ENCODE peak calls at places on chromosome 19, in eight cellular contexts. One of them, this sample, is unnamed.

GRCh38 chr19:53103903-53104203 is 631 bp upstream of the ZNF160 start:
- DNase-seq in nephron progenitor cell: no peak
- DNase-seq in stimulated activated effector memory CD8-positive, alpha-beta T cell treated with anti-CD3 and anti-CD28 coated beads, Interleukin-12 subunit alpha, Interleukin-12 subunit beta, amount 100 ng/mL, for 72 hours: no peak
- DNase-seq in WERI-Rb-1: no peak
- DNase-seq in HTR-8/SVneo: no peak
- DNase-seq in neural progenitor cell: no peak
- DNase-seq in activated T-cell treated with anti-CD3 and anti-CD28 coated beads for 24 hours: no peak
- DNase-seq in activated gamma-delta T cell treated with anti-CD3 and anti-CD28 coated beads, Interleukin-2, amount 50 U/mL, for 16 hours: no peak
- DNase-seq in this sample: no peak

GRCh38 chr19:2533686-2534085 is 57.8 kb downstream of the GADD45B start:
- DNase-seq in nephron progenitor cell: no peak
- DNase-seq in stimulated activated effector memory CD8-positive, alpha-beta T cell treated with anti-CD3 and anti-CD28 coated beads, Interleukin-12 subunit alpha, Interleukin-12 subunit beta, amount 100 ng/mL, for 72 hours: no peak
- DNase-seq in WERI-Rb-1: no peak
- DNase-seq in HTR-8/SVneo: no peak
- DNase-seq in neural progenitor cell: no peak
- DNase-seq in activated T-cell treated with anti-CD3 and anti-CD28 coated beads for 24 hours: no peak
- DNase-seq in activated gamma-delta T cell treated with anti-CD3 and anti-CD28 coated beads, Interleukin-2, amount 50 U/mL, for 16 hours: no peak
- DNase-seq in this sample: no peak

GRCh38 chr19:49331616-49332055 is 3.6 kb upstream of the CD37 start:
- DNase-seq in nephron progenitor cell: no peak
- DNase-seq in stimulated activated effector memory CD8-positive, alpha-beta T cell treated with anti-CD3 and anti-CD28 coated beads, Interleukin-12 subunit alpha, Interleukin-12 subunit beta, amount 100 ng/mL, for 72 hours: no peak
- DNase-seq in WERI-Rb-1: peak; percentile 63
- DNase-seq in HTR-8/SVneo: peak; percentile 38
- DNase-seq in neural progenitor cell: peak; percentile 64
- DNase-seq in activated T-cell treated with anti-CD3 and anti-CD28 coated beads for 24 hours: peak; percentile 63
- DNase-seq in activated gamma-delta T cell treated with anti-CD3 and anti-CD28 coated beads, Interleukin-2, amount 50 U/mL, for 16 hours: no peak
- DNase-seq in this sample: no peak

GRCh38 chr19:58034476-58034790 is 608 bp downstream of the ZSCAN1 start:
- DNase-seq in nephron progenitor cell: no peak
- DNase-seq in stimulated activated effector memory CD8-positive, alpha-beta T cell treated with anti-CD3 and anti-CD28 coated beads, Interleukin-12 subunit alpha, Interleukin-12 subunit beta, amount 100 ng/mL, for 72 hours: no peak
- DNase-seq in WERI-Rb-1: peak; percentile 35
- DNase-seq in HTR-8/SVneo: no peak
- DNase-seq in neural progenitor cell: peak; percentile 51
- DNase-seq in activated T-cell treated with anti-CD3 and anti-CD28 coated beads for 24 hours: no peak
- DNase-seq in activated gamma-delta T cell treated with anti-CD3 and anti-CD28 coated beads, Interleukin-2, amount 50 U/mL, for 16 hours: no peak
- DNase-seq in this sample: no peak

GRCh38 chr19:20478936-20479335 is 86.6 kb downstream of the ZNF737 start:
- DNase-seq in nephron progenitor cell: no peak
- DNase-seq in stimulated activated effector memory CD8-positive, alpha-beta T cell treated with anti-CD3 and anti-CD28 coated beads, Interleukin-12 subunit alpha, Interleukin-12 subunit beta, amount 100 ng/mL, for 72 hours: no peak
- DNase-seq in WERI-Rb-1: no peak
- DNase-seq in HTR-8/SVneo: no peak
- DNase-seq in neural progenitor cell: no peak
- DNase-seq in activated T-cell treated with anti-CD3 and anti-CD28 coated beads for 24 hours: no peak
- DNase-seq in activated gamma-delta T cell treated with anti-CD3 and anti-CD28 coated beads, Interleukin-2, amount 50 U/mL, for 16 hours: no peak
- DNase-seq in this sample: no peak

GRCh38 chr19:38375098-38375493 is 725 bp downstream of the PSMD8 start:
- DNase-seq in nephron progenitor cell: no peak
- DNase-seq in stimulated activated effector memory CD8-positive, alpha-beta T cell treated with anti-CD3 and anti-CD28 coated beads, Interleukin-12 subunit alpha, Interleukin-12 subunit beta, amount 100 ng/mL, for 72 hours: no peak
- DNase-seq in WERI-Rb-1: no peak
- DNase-seq in HTR-8/SVneo: no peak
- DNase-seq in neural progenitor cell: no peak
- DNase-seq in activated T-cell treated with anti-CD3 and anti-CD28 coated beads for 24 hours: no peak
- DNase-seq in activated gamma-delta T cell treated with anti-CD3 and anti-CD28 coated beads, Interleukin-2, amount 50 U/mL, for 16 hours: no peak
- DNase-seq in this sample: no peak

GRCh38 chr19:56678205-56678604 is 6.6 kb upstream of the ZNF835 start:
- DNase-seq in nephron progenitor cell: no peak
- DNase-seq in stimulated activated effector memory CD8-positive, alpha-beta T cell treated with anti-CD3 and anti-CD28 coated beads, Interleukin-12 subunit alpha, Interleukin-12 subunit beta, amount 100 ng/mL, for 72 hours: no peak
- DNase-seq in WERI-Rb-1: peak; percentile 18
- DNase-seq in HTR-8/SVneo: no peak
- DNase-seq in neural progenitor cell: no peak
- DNase-seq in activated T-cell treated with anti-CD3 and anti-CD28 coated beads for 24 hours: no peak
- DNase-seq in activated gamma-delta T cell treated with anti-CD3 and anti-CD28 coated beads, Interleukin-2, amount 50 U/mL, for 16 hours: no peak
- DNase-seq in this sample: no peak

GRCh38 chr19:34189199-34189916 is 17.1 kb downstream of the LSM14A start:
- DNase-seq in nephron progenitor cell: no peak
- DNase-seq in stimulated activated effector memory CD8-positive, alpha-beta T cell treated with anti-CD3 and anti-CD28 coated beads, Interleukin-12 subunit alpha, Interleukin-12 subunit beta, amount 100 ng/mL, for 72 hours: no peak
- DNase-seq in WERI-Rb-1: no peak
- DNase-seq in HTR-8/SVneo: no peak
- DNase-seq in neural progenitor cell: no peak
- DNase-seq in activated T-cell treated with anti-CD3 and anti-CD28 coated beads for 24 hours: no peak
- DNase-seq in activated gamma-delta T cell treated with anti-CD3 and anti-CD28 coated beads, Interleukin-2, amount 50 U/mL, for 16 hours: no peak
- DNase-seq in this sample: no peak

GRCh38 chr19:55391702-55392615 is 6.2 kb downstream of the RPL28 start:
- DNase-seq in nephron progenitor cell: no peak
- DNase-seq in stimulated activated effector memory CD8-positive, alpha-beta T cell treated with anti-CD3 and anti-CD28 coated beads, Interleukin-12 subunit alpha, Interleukin-12 subunit beta, amount 100 ng/mL, for 72 hours: no peak
- DNase-seq in WERI-Rb-1: no peak
- DNase-seq in HTR-8/SVneo: no peak
- DNase-seq in neural progenitor cell: no peak
- DNase-seq in activated T-cell treated with anti-CD3 and anti-CD28 coated beads for 24 hours: no peak
- DNase-seq in activated gamma-delta T cell treated with anti-CD3 and anti-CD28 coated beads, Interleukin-2, amount 50 U/mL, for 16 hours: no peak
- DNase-seq in this sample: no peak

GRCh38 chr19:14107581-14108461 is 9.7 kb downstream of the PRKACA start:
- DNase-seq in nephron progenitor cell: no peak
- DNase-seq in stimulated activated effector memory CD8-positive, alpha-beta T cell treated with anti-CD3 and anti-CD28 coated beads, Interleukin-12 subunit alpha, Interleukin-12 subunit beta, amount 100 ng/mL, for 72 hours: no peak
- DNase-seq in WERI-Rb-1: no peak
- DNase-seq in HTR-8/SVneo: no peak
- DNase-seq in neural progenitor cell: no peak
- DNase-seq in activated T-cell treated with anti-CD3 and anti-CD28 coated beads for 24 hours: no peak
- DNase-seq in activated gamma-delta T cell treated with anti-CD3 and anti-CD28 coated beads, Interleukin-2, amount 50 U/mL, for 16 hours: no peak
- DNase-seq in this sample: peak; percentile 47

GRCh38 chr19:56838930-56839664 is 1.4 kb downstream of the PEG3 start:
- DNase-seq in nephron progenitor cell: no peak
- DNase-seq in stimulated activated effector memory CD8-positive, alpha-beta T cell treated with anti-CD3 and anti-CD28 coated beads, Interleukin-12 subunit alpha, Interleukin-12 subunit beta, amount 100 ng/mL, for 72 hours: no peak
- DNase-seq in WERI-Rb-1: peak; percentile 98
- DNase-seq in HTR-8/SVneo: no peak
- DNase-seq in neural progenitor cell: no peak
- DNase-seq in activated T-cell treated with anti-CD3 and anti-CD28 coated beads for 24 hours: no peak
- DNase-seq in activated gamma-delta T cell treated with anti-CD3 and anti-CD28 coated beads, Interleukin-2, amount 50 U/mL, for 16 hours: no peak
- DNase-seq in this sample: peak; percentile 97

GRCh38 chr19:33207040-33207620 is 13.0 kb downstream of the LRP3 start:
- DNase-seq in nephron progenitor cell: no peak
- DNase-seq in stimulated activated effector memory CD8-positive, alpha-beta T cell treated with anti-CD3 and anti-CD28 coated beads, Interleukin-12 subunit alpha, Interleukin-12 subunit beta, amount 100 ng/mL, for 72 hours: no peak
- DNase-seq in WERI-Rb-1: no peak
- DNase-seq in HTR-8/SVneo: no peak
- DNase-seq in neural progenitor cell: no peak
- DNase-seq in activated T-cell treated with anti-CD3 and anti-CD28 coated beads for 24 hours: no peak
- DNase-seq in activated gamma-delta T cell treated with anti-CD3 and anti-CD28 coated beads, Interleukin-2, amount 50 U/mL, for 16 hours: no peak
- DNase-seq in this sample: no peak

GRCh38 chr19:55581145-55581827 is 638 bp upstream of the ZNF579 start:
- DNase-seq in nephron progenitor cell: peak; percentile 51
- DNase-seq in stimulated activated effector memory CD8-positive, alpha-beta T cell treated with anti-CD3 and anti-CD28 coated beads, Interleukin-12 subunit alpha, Interleukin-12 subunit beta, amount 100 ng/mL, for 72 hours: no peak
- DNase-seq in WERI-Rb-1: no peak
- DNase-seq in HTR-8/SVneo: no peak
- DNase-seq in neural progenitor cell: peak; percentile 49
- DNase-seq in activated T-cell treated with anti-CD3 and anti-CD28 coated beads for 24 hours: no peak
- DNase-seq in activated gamma-delta T cell treated with anti-CD3 and anti-CD28 coated beads, Interleukin-2, amount 50 U/mL, for 16 hours: no peak
- DNase-seq in this sample: no peak